ENCODE peak calls at places on chromosomes 13 and 19, in four cellular contexts. Z is right cardiac atrium, E is fibroblast of lung, C is stomach. R is an unnamed sample. For H3K4me1 and H3K9me3, the result is how much of the 10 kb centered on the place peaks cover.

GRCh38 chr13:75514080-75515040 is 23.3 kb downstream of the COMMD6 start:
- DNase-seq in Z (no peak), E (peak), C (no peak), R (no peak)

GRCh38 chr13:40665754-40666057 is 735 bp downstream of the FOXO1 start:
- DNase-seq in E (peak), Z (no peak), C (no peak), R (peak)

GRCh38 chr13:74758188-74758587 is 624.0 kb upstream of the KLF12 start:
- DNase-seq in E (no peak), Z (no peak), C (no peak), R (no peak)

GRCh38 chr19:16136185-16137067 is 7.1 kb upstream of the HSH2D start:
- DNase-seq in Z (no peak), E (no peak), C (no peak), R (no peak)

GRCh38 chr19:17330546-17331253 is 4.0 kb downstream of the ANO8 start:
- DNase-seq in E (no peak), Z (peak), C (no peak), R (no peak)

GRCh38 chr13:108315273-108315672 is 45.8 kb downstream of the TNFSF13B start:
- DNase-seq in E (no peak), C (no peak), Z (no peak), R (no peak)

GRCh38 chr13:23715762-23716235 is 145.6 kb downstream of the TNFRSF19 start:
- DNase-seq in C (peak), E (no peak), Z (no peak), R (no peak)

GRCh38 chr13:24858953-24859352 is 95.0 kb downstream of the RNF17 start:
- DNase-seq in C (no peak), Z (no peak), E (no peak), R (no peak)

GRCh38 chr13:79492313-79492798 is 11.4 kb downstream of the NDFIP2 start:
- DNase-seq in C (no peak), E (no peak), Z (no peak), R (no peak)

GRCh38 chr13:19586904-19587634 is 25.7 kb upstream of the TPTE2 start:
- DNase-seq in C (peak), E (peak), Z (peak), R (peak)

GRCh38 chr13:98557934-98558630 is 18.8 kb downstream of the STK24 start:
- DNase-seq in E (no peak), Z (no peak), C (no peak), R (no peak)
- H3K4me1 ChIP-seq in E (under half), Z (under half), C (under half), R (half or more)

GRCh38 chr13:50128406-50129048 is 113.3 kb downstream of the KCNRG start:
- DNase-seq in C (no peak), E (no peak), Z (no peak), R (no peak)

GRCh38 chr13:50129065-50129922 is 114.0 kb downstream of the KCNRG start:
- DNase-seq in C (no peak), Z (no peak), E (no peak), R (no peak)

GRCh38 chr13:50129923-50130685 is 114.9 kb downstream of the KCNRG start:
- DNase-seq in Z (peak), C (no peak), E (peak), R (no peak)

GRCh38 chr13:50131998-50132936 is 117.0 kb downstream of the KCNRG start:
- DNase-seq in E (peak), C (no peak), Z (no peak), R (no peak)

GRCh38 chr13:50130686-50131051 is 115.4 kb downstream of the KCNRG start:
- DNase-seq in C (no peak), E (peak), Z (no peak), R (no peak)
- H3K27ac ChIP-seq in C (no peak), E (peak), Z (peak), R (peak)

GRCh38 chr13:46332772-46333171 is 54.3 kb downstream of the RUBCNL start:
- DNase-seq in C (no peak), E (no peak), Z (no peak), R (no peak)
- H3K9me3 ChIP-seq in C (under half), E (under half), Z (under half), R (under half)

GRCh38 chr19:30444253-30444671 is 72.1 kb downstream of the ZNF536 start:
- DNase-seq in C (no peak), E (no peak), Z (no peak), R (no peak)

GRCh38 chr19:30446844-30447243 is 74.7 kb downstream of the ZNF536 start:
- DNase-seq in Z (no peak), E (no peak), C (no peak), R (no peak)

GRCh38 chr19:30444686-30445232 is 72.6 kb downstream of the ZNF536 start:
- DNase-seq in Z (no peak), C (no peak), E (no peak), R (no peak)

GRCh38 chr19:30443531-30444252 is 71.5 kb downstream of the ZNF536 start:
- DNase-seq in C (no peak), Z (no peak), E (no peak), R (no peak)

GRCh38 chr19:30445385-30445784 is 73.2 kb downstream of the ZNF536 start:
- DNase-seq in Z (no peak), C (no peak), E (no peak), R (no peak)
- H3K4me1 ChIP-seq in Z (under half), C (under half), E (under half), R (under half)

GRCh38 chr19:40147693-40148347 is 43.4 kb upstream of the MAP3K10 start:
- DNase-seq in E (peak), Z (no peak), C (no peak), R (no peak)
- H3K27ac ChIP-seq in E (no peak), Z (no peak), C (no peak), R (no peak)

GRCh38 chr19:52102163-52102562 is 6.6 kb upstream of the ZNF841 start:
- DNase-seq in Z (no peak), E (no peak), C (no peak), R (no peak)
- H3K9me3 ChIP-seq in Z (under half), E (under half), C (half or more), R (under half)

GRCh38 chr19:42117076-42117475 is 15.2 kb downstream of the POU2F2 start:
- DNase-seq in E (no peak), C (no peak), Z (no peak), R (no peak)
- H3K4me1 ChIP-seq in E (under half), C (under half), Z (under half), R (under half)

DNA sequence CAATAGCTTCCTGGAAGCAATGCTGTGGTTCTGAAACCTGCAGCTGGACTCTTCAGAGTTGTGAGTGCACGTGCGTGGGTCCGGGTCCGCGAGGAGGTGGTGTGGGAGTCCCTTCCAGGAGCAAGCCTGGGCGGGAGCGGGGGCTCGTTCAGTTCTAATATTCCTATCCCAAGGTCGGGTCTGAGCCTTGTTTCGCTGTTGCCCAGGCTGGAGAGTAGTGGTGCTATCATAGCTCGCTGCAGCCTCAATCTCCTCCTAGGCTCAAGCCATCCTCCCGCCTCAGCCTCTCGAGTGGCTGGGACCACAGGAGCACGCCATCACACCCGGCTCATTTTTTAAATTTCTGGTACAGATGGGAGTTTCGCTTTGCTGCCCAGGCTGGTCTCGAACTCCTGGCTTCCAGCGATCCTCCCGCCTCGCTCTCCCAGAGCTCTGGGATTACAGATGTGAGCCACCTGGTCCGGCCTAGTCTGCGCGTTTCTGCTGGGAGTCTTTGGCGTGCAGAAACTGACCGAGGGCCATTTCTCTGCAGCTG is 625 bp downstream of the ZFP82 start:
- DNase-seq in C (no peak), Z (no peak), E (no peak), R (no peak)
- H3K27ac ChIP-seq in C (peak), Z (peak), E (peak), R (peak)

GRCh38 chr19:37148214-37148613 is 24.3 kb downstream of the ZNF585A start:
- DNase-seq in E (no peak), Z (no peak), C (no peak), R (no peak)
- H3K9me3 ChIP-seq in E (under half), Z (under half), C (half or more), R (half or more)

GRCh38 chr19:35002037-35002535 is 2.0 kb downstream of the GRAMD1A start:
- DNase-seq in E (no peak), Z (no peak), C (no peak), R (no peak)
- H3K4me1 ChIP-seq in E (under half), Z (under half), C (half or more), R (half or more)

R was measured in effector memory CD4-positive, alpha-beta T cell.